ENCODE peak calls at places on chromosomes 6 and 20, in ten cellular contexts. I is activated T-helper 1 cell treated with anti-CD3 and anti-CD28 coated beads, Interleukin-12 subunit alpha, Interleukin-12 subunit beta, Interleukin-2, Interleukin-4 antibody, amounts not matched to agents 30 ng/mL and 10 ng/mL and 1 ng/mL, durations not matched to agents 14 hours and 24 hours and 36 hours; S is stimulated activated CD4-positive, alpha-beta T cell treated with anti-CD3 and anti-CD28 coated beads, TNF-alpha, amount 100 ng/mL, for 1 hour; C is M059J; Y is GM06990; K is effector CD4-positive, alpha-beta T cell; L is stimulated activated CD8-positive, alpha-beta memory T cell treated with anti-CD3 and anti-CD28 coated beads, Interleukin-2, amount 100 ng/mL, for 1 hour; Q is Ammon's horn; J is fibroblast of the conjunctiva; P is neural progenitor cell. G is an unnamed sample.

GRCh38 chr6:134318396-134319281 is 727 bp upstream of the SGK1 start:
- DNase-seq in J (no peak), S (no peak), P (no peak), K (no peak), Y (no peak), L (no peak), Q (no peak), I (no peak), C (no peak), G (no peak)

GRCh38 chr20:50195524-50196120 is 5.0 kb downstream of the CEBPB start:
- DNase-seq in C (peak; percentile 35), K (no peak), P (no peak), S (no peak), Y (no peak), J (no peak), L (no peak), I (no peak), Q (no peak), G (no peak)

GRCh38 chr20:38121741-38122140 is 43.3 kb downstream of the TGM2 start:
- DNase-seq in K (no peak), Y (no peak), P (no peak), J (no peak), C (no peak), Q (no peak), S (no peak), I (no peak), L (no peak), G (peak; percentile 33)

GRCh38 chr20:50323209-50323608 is 132.6 kb downstream of the CEBPB start:
- DNase-seq in L (no peak), K (no peak), P (no peak), Y (no peak), I (no peak), Q (no peak), S (no peak), C (peak; percentile 58), J (no peak), G (no peak)

GRCh38 chr6:74574794-74575193 is 631.1 kb downstream of the COL12A1 start:
- DNase-seq in L (no peak), I (no peak), S (no peak), P (peak; percentile 46), Y (no peak), J (no peak), Q (no peak), C (peak; percentile 56), K (no peak), G (no peak)

GRCh38 chr6:30060634-30060981 is 457 bp upstream of the POLR1H start:
- DNase-seq in C (peak; percentile 59), S (no peak), L (no peak), J (no peak), I (no peak), P (peak; percentile 64), Q (peak; percentile 38), Y (peak; percentile 36), K (no peak), G (no peak)

GRCh38 chr6:35343092-35343834 is 905 bp downstream of the PPARD start:
- DNase-seq in I (no peak), C (peak; percentile 32), J (no peak), S (no peak), Y (no peak), P (no peak), Q (peak; percentile 51), K (no peak), L (no peak), G (peak; percentile 77)

GRCh38 chr20:6956056-6956455 is 188.6 kb downstream of the BMP2 start:
- DNase-seq in J (no peak), P (no peak), I (no peak), L (no peak), Q (no peak), Y (no peak), C (no peak), S (no peak), K (no peak), G (no peak)

GRCh38 chr6:7978736-7979135 is 68.1 kb upstream of the TXNDC5 start:
- DNase-seq in Y (no peak), S (no peak), C (peak; percentile 90), P (peak; percentile 78), J (no peak), K (no peak), Q (no peak), I (no peak), L (no peak), G (no peak)

GRCh38 chr6:167910652-167911051 is 83.9 kb downstream of the AFDN start:
- DNase-seq in P (no peak), Y (no peak), S (no peak), C (no peak), I (no peak), J (no peak), K (no peak), L (no peak), Q (no peak), G (no peak)

GRCh38 chr20:38729767-38730166 is 5.5 kb downstream of the SLC32A1 start:
- DNase-seq in P (no peak), I (no peak), C (no peak), J (no peak), Y (no peak), L (no peak), K (no peak), Q (no peak), S (no peak), G (no peak)

GRCh38 chr20:3888622-3889488 is at the start of gene PANK2:
- DNase-seq in Y (peak; percentile 98), Q (peak; percentile 99), L (peak; percentile 93), I (peak; percentile 98), S (peak; percentile 92), J (peak; percentile 98), K (peak; percentile 96), P (peak; percentile 100), C (peak; percentile 100), G (peak; percentile 98)

GRCh38 chr6:551829-552350 is 105.0 kb downstream of the HUS1B start:
- DNase-seq in K (no peak), L (no peak), J (no peak), P (no peak), C (no peak), S (no peak), I (no peak), Y (no peak), Q (no peak), G (no peak)

GRCh38 chr20:43913291-43914025 is 1.2 kb upstream of the TOX2 start:
- DNase-seq in P (no peak), Q (no peak), C (peak; percentile 37), J (no peak), S (no peak), K (no peak), I (no peak), Y (no peak), L (no peak), G (no peak)

GRCh38 chr6:127026247-127026646 is 92.2 kb upstream of the RSPO3 start:
- DNase-seq in J (no peak), Q (no peak), I (no peak), P (no peak), K (no peak), Y (no peak), S (no peak), L (no peak), C (peak; percentile 78), G (no peak)

GRCh38 chr20:57060407-57061057 is 205.9 kb downstream of the BMP7 start:
- DNase-seq in P (no peak), Q (no peak), I (no peak), L (no peak), J (no peak), C (peak; percentile 80), Y (no peak), S (no peak), K (no peak), G (no peak)

GRCh38 chr20:45415822-45416637 is at the start of gene PIGT:
- DNase-seq in Q (peak; percentile 92), K (peak; percentile 88), Y (peak; percentile 84), C (peak; percentile 93), J (peak; percentile 49), P (peak; percentile 89), I (peak; percentile 86), L (peak; percentile 77), S (peak; percentile 59), G (peak; percentile 64)

GRCh38 chr6:121201108-121201507 is 133.2 kb downstream of the TBC1D32 start:
- DNase-seq in Q (no peak), K (no peak), P (no peak), I (no peak), C (no peak), L (no peak), S (no peak), Y (no peak), J (no peak), G (no peak)

GRCh38 chr20:19897891-19898290 is 119.3 kb upstream of the NAA20 start:
- DNase-seq in K (no peak), C (peak; percentile 42), L (no peak), S (no peak), J (no peak), Q (no peak), Y (no peak), P (no peak), I (no peak), G (no peak)

GRCh38 chr20:3461911-3462677 is 8.7 kb upstream of the ATRN start:
- DNase-seq in S (no peak), P (no peak), K (no peak), L (no peak), I (no peak), J (no peak), Y (no peak), C (peak; percentile 65), Q (no peak), G (no peak)

GRCh38 chr20:24501764-24502163 is 32.3 kb downstream of the SYNDIG1 start:
- DNase-seq in L (no peak), Y (no peak), S (no peak), I (no peak), Q (no peak), C (no peak), K (no peak), P (no peak), J (no peak), G (no peak)

GRCh38 chr20:51631011-51631950 is 88.8 kb upstream of the NFATC2 start:
- DNase-seq in I (peak; percentile 7), Y (no peak), C (peak; percentile 99), L (no peak), S (no peak), Q (no peak), P (no peak), J (peak; percentile 84), K (no peak), G (peak; percentile 25)

GRCh38 chr6:72651967-72652956 is 30.4 kb downstream of the KCNQ5 start:
- DNase-seq in Y (no peak), S (no peak), L (no peak), I (no peak), Q (no peak), J (no peak), K (no peak), P (no peak), C (no peak), G (no peak)

GRCh38 chr20:18057994-18058349 is 256 bp upstream of the OVOL2 start:
- DNase-seq in Y (no peak), L (no peak), K (no peak), S (no peak), Q (no peak), P (peak; percentile 13), C (no peak), I (no peak), J (no peak), G (peak; percentile 27)

GRCh38 chr6:34154668-34155447 is 9.0 kb upstream of the GRM4 start:
- DNase-seq in P (peak; percentile 87), Q (peak; percentile 31), L (peak; percentile 52), S (peak; percentile 11), J (no peak), K (peak; percentile 55), C (peak; percentile 46), Y (peak; percentile 60), I (peak; percentile 54), G (no peak)

GRCh38 chr6:129785081-129785755 is 75.2 kb upstream of the ARHGAP18 start:
- DNase-seq in K (no peak), I (no peak), L (no peak), Q (no peak), Y (no peak), P (no peak), C (peak; percentile 43), S (no peak), J (no peak), G (no peak)

GRCh38 chr6:46637933-46638332 is 14.7 kb downstream of the CYP39A1 start:
- DNase-seq in I (no peak), P (no peak), L (no peak), K (no peak), J (no peak), Q (no peak), Y (no peak), C (no peak), S (no peak), G (no peak)

GRCh38 chr6:112443118-112443641 is 96.0 kb downstream of the RFPL4B start:
- DNase-seq in Y (no peak), S (no peak), P (peak; percentile 59), I (no peak), J (no peak), C (peak; percentile 39), Q (peak; percentile 18), L (no peak), K (no peak), G (no peak)